ENCODE peak calls at places on chromosomes 7 and 10, in ten cellular contexts. Z is NCI-H146, O is fibroblast of the conjunctiva, W is HTR-8/SVneo, C is astrocyte of the hippocampus, H is AG04450, Y is NCI-H2107, V is amniotic epithelial cell, J is renal cortical epithelial cell, F is Ammon's horn. B is an unnamed sample.

GRCh38 chr10:89555688-89556445 is 20.5 kb upstream of the SLC16A12 start:
- DNase-seq in H (no peak), Z (no peak), O (peak), C (peak), Y (no peak), F (no peak), J (peak), V (peak), W (no peak), B (no peak)

GRCh38 chr10:126350216-126350992 is 37.9 kb downstream of the ADAM12 start:
- DNase-seq in H (peak), W (peak), F (no peak), Z (no peak), V (peak), O (peak), C (peak), J (peak), Y (no peak), B (no peak)

GRCh38 chr10:14554843-14555205 is 219.9 kb downstream of the FAM107B start:
- DNase-seq in V (no peak), W (no peak), O (no peak), J (peak), F (no peak), Z (no peak), C (no peak), Y (no peak), H (no peak), B (no peak)

GRCh38 chr7:148662646-148663045 is 36.1 kb upstream of the CUL1 start:
- DNase-seq in J (peak), C (peak), F (no peak), Y (no peak), V (peak), O (no peak), W (no peak), Z (no peak), H (no peak), B (no peak)

GRCh38 chr10:80077869-80078447 is 507 bp upstream of the TMEM254 start:
- DNase-seq in Y (no peak), W (no peak), H (no peak), F (no peak), V (no peak), C (no peak), O (no peak), Z (no peak), J (no peak), B (no peak)

GRCh38 chr10:123139521-123140163 is 3.9 kb downstream of the HMX3 start:
- DNase-seq in V (peak), W (no peak), J (no peak), Y (no peak), H (no peak), O (no peak), F (no peak), Z (no peak), C (no peak), B (no peak)

GRCh38 chr7:76060842-76061241 is 12.9 kb downstream of the MDH2 start:
- DNase-seq in H (no peak), C (no peak), O (no peak), V (no peak), F (no peak), J (no peak), Y (no peak), W (no peak), Z (no peak), B (no peak)

GRCh38 chr10:86340176-86340990 is 26.2 kb downstream of the GRID1 start:
- DNase-seq in Z (no peak), W (no peak), V (no peak), C (no peak), O (no peak), J (no peak), Y (no peak), F (no peak), H (no peak), B (no peak)

GRCh38 chr10:35355971-35356724 is 19.8 kb downstream of the CCNY start:
- DNase-seq in Z (no peak), J (no peak), C (no peak), V (peak), Y (no peak), W (no peak), H (no peak), O (no peak), F (no peak), B (no peak)

GRCh38 chr7:2635148-2635668 is 3.4 kb downstream of the TTYH3 start:
- DNase-seq in H (no peak), Z (no peak), O (no peak), C (no peak), Y (no peak), V (no peak), F (no peak), W (no peak), J (no peak), B (no peak)